ENCODE peak calls at places on chromosomes 2 and 18, in five cellular contexts. U, P, O, T and S are unnamed samples.

GRCh38 chr2:238635637-238636036 is 208.9 kb downstream of the ASB1 start:
- DNase-seq in U (no peak), P (no peak), O (no peak), T (no peak), S (no peak)

GRCh38 chr2:168211664-168212163 is 35.7 kb downstream of the STK39 start:
- DNase-seq in U (no peak), P (no peak), O (no peak), T (no peak), S (no peak)

GRCh38 chr2:174495365-174496012 is 8.7 kb upstream of the GPR155 start:
- DNase-seq in U (no peak), P (no peak), O (no peak), T (no peak), S (no peak)

GRCh38 chr2:129133692-129134641 is 815.3 kb upstream of the HS6ST1 start:
- DNase-seq in U (no peak), P (no peak), O (no peak), T (no peak), S (no peak)

GRCh38 chr2:30371772-30372373 is 75.2 kb upstream of the LCLAT1 start:
- DNase-seq in U (no peak), P (no peak), O (no peak), T (no peak), S (no peak)

GRCh38 chr18:63951302-63951705 is 2.2 kb downstream of the HMSD start:
- DNase-seq in U (no peak), P (no peak), O (no peak), T (no peak), S (no peak)

GRCh38 chr2:101238930-101239759 is 13.5 kb upstream of the CNOT11 start:
- DNase-seq in U (no peak), P (peak), O (no peak), T (peak), S (no peak)

GRCh38 chr2:238098854-238099708 is 1.1 kb upstream of the ESPNL start:
- DNase-seq in U (no peak), P (no peak), O (no peak), T (no peak), S (no peak)

GRCh38 chr2:192162392-192163042 is 32.2 kb downstream of the TMEFF2 start:
- DNase-seq in U (peak), P (peak), O (peak), T (peak), S (no peak)

GRCh38 chr2:151753540-151753939 is 19.3 kb upstream of the NEB start:
- DNase-seq in U (no peak), P (no peak), O (no peak), T (peak), S (no peak)

GRCh38 chr2:551621-552020 is 125.6 kb downstream of the TMEM18 start:
- DNase-seq in U (no peak), P (no peak), O (no peak), T (no peak), S (no peak)

GRCh38 chr2:79788952-79789612 is 276.2 kb downstream of the CTNNA2 start:
- DNase-seq in U (no peak), P (no peak), O (no peak), T (no peak), S (no peak)

GRCh38 chr2:10305715-10306114 is 3.0 kb downstream of the HPCAL1 start:
- DNase-seq in U (no peak), P (no peak), O (no peak), T (peak), S (no peak)

GRCh38 chr2:203549406-203549805 is 14.3 kb upstream of the RAPH1 start:
- DNase-seq in U (no peak), P (no peak), O (no peak), T (no peak), S (no peak)

GRCh38 chr2:106975641-106976040 is 89.7 kb upstream of the ST6GAL2 start:
- DNase-seq in U (no peak), P (no peak), O (no peak), T (no peak), S (no peak)

GRCh38 chr2:28172114-28172898 is 220.4 kb upstream of the FOSL2 start:
- DNase-seq in U (peak), P (no peak), O (peak), T (peak), S (peak)

GRCh38 chr2:227818569-227819397 is 5.1 kb downstream of the CCL20 start:
- DNase-seq in U (no peak), P (peak), O (peak), T (peak), S (no peak)

GRCh38 chr2:2890246-2890645 is 487.4 kb downstream of the EIPR1 start:
- DNase-seq in U (no peak), P (no peak), O (no peak), T (no peak), S (no peak)

GRCh38 chr18:46555724-46556123 is 101.3 kb downstream of the LOXHD1 start:
- DNase-seq in U (peak), P (peak), O (peak), T (peak), S (no peak)

GRCh38 chr2:175203621-175204496 is 22.3 kb upstream of the ATP5MC3 start:
- DNase-seq in U (peak), P (peak), O (peak), T (peak), S (no peak)

GRCh38 chr2:128601298-128602037 is 282.8 kb upstream of the HS6ST1 start:
- DNase-seq in U (no peak), P (no peak), O (no peak), T (no peak), S (no peak)

GRCh38 chr2:127054996-127055785 is 51.8 kb downstream of the BIN1 start:
- DNase-seq in U (no peak), P (no peak), O (no peak), T (no peak), S (no peak)

GRCh38 chr18:26468931-26469340 is 79.4 kb downstream of the KCTD1 start:
- DNase-seq in U (no peak), P (no peak), O (no peak), T (peak), S (no peak)

GRCh38 chr2:8653485-8653884 is 28.4 kb upstream of the ID2 start:
- DNase-seq in U (peak), P (no peak), O (no peak), T (peak), S (no peak)

GRCh38 chr18:48002933-48003365 is 72.5 kb upstream of the SMAD2 start:
- DNase-seq in U (no peak), P (peak), O (peak), T (no peak), S (peak)

GRCh38 chr2:201837824-201838340 is 31.5 kb downstream of the CDK15 start:
- DNase-seq in U (no peak), P (no peak), O (no peak), T (no peak), S (no peak)

GRCh38 chr18:80109676-80110078 is 615 bp downstream of the ADNP2 start:
- DNase-seq in U (peak), P (peak), O (peak), T (no peak), S (no peak)

GRCh38 chr2:232809349-232810124 is 33.2 kb upstream of the KCNJ13 start:
- DNase-seq in U (no peak), P (no peak), O (no peak), T (no peak), S (no peak)

GRCh38 chr2:191728710-191729597 is 51.0 kb downstream of the NABP1 start:
- DNase-seq in U (no peak), P (no peak), O (peak), T (no peak), S (no peak)

GRCh38 chr2:166156985-166157490 is 29.2 kb upstream of the SCN1A start:
- DNase-seq in U (no peak), P (no peak), O (no peak), T (peak), S (no peak)

GRCh38 chr2:142586693-142587432 is 290.6 kb upstream of the KYNU start:
- DNase-seq in U (no peak), P (no peak), O (no peak), T (peak), S (no peak)

DNA sequence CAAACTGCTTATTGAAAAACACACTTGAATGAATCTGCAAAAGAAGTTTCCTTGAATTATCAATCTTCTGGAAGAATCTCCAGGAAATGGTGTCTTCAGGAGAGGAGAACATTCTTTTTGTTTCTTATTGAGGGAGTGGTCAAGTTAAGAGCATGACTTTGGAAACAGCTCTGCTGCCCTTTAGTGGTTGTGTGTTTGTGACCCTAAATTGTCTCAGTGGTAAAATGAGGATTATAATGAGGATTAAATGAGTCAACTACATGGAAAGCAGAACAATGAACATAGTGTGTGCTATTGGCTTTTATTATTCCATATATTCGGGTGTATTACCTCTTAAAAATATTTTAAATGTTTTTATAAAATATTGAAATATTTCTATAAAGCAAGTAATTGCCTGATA is 44.8 kb upstream of the TANC1 start:
- DNase-seq in U (no peak), P (no peak), O (no peak), T (no peak), S (no peak)
- H3K27ac ChIP-seq in U (no peak), P (no peak), O (no peak), T (no peak), S (no peak)

DNA sequence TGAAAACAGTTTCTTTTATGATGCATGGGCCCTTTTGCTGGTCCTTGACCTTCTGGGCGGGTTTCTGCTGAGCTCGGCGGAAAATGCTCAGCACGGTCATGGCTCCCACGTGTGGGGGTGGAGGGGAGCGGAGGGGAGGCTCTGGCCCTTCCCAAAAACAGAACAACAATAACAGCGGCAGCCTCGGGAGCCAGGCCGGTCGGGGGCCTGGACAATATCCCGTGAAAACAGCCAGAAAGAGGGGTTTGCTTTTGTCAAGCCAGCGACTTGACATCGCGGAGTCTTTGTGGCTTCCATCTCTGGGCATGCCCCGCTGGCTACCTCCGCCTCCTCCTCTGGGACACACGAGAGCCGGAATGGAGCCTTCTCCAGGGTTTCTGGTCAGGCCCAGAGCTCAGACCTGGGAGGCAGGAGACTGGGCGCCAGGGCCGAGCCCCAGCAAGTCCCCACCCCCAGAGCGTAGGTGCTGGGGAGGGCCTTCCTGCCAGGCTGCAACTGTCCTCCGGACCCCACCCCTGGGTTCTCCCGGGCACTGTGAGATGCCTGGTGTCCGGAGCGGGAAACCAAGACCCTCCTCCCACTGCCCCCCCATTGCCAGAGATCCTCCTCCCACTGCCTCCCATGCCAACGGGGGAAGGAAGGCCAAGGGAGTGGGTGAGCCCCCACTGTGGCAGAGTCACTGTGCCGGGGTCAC is 35.9 kb upstream of the SNED1 start:
- DNase-seq in U (no peak), P (no peak), O (no peak), T (peak), S (no peak)
- H3K27ac ChIP-seq in U (no peak), P (no peak), O (peak), T (peak), S (no peak)

DNA sequence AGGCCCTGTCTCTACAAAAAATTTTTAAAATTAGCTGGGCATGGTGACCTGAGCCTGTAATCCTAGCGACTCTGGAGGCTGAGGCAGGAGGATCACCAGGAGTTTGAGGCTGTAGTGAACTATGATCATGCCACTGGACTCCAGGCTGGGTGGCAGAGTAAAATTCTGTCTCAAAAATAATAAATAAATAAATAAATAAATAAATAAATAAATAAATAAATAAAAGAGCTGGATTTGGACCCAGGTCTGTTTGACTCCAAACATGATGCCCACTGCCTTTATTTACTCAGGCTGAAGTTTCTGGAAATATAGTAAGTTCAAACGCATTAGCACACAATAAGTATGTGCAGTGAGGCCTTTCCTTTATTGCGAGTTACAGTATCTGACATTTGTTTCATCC is 75.0 kb downstream of the THNSL2 start:
- DNase-seq in U (no peak), P (no peak), O (no peak), T (no peak), S (no peak)
- H3K27ac ChIP-seq in U (no peak), P (no peak), O (no peak), T (no peak), S (no peak)

DNA sequence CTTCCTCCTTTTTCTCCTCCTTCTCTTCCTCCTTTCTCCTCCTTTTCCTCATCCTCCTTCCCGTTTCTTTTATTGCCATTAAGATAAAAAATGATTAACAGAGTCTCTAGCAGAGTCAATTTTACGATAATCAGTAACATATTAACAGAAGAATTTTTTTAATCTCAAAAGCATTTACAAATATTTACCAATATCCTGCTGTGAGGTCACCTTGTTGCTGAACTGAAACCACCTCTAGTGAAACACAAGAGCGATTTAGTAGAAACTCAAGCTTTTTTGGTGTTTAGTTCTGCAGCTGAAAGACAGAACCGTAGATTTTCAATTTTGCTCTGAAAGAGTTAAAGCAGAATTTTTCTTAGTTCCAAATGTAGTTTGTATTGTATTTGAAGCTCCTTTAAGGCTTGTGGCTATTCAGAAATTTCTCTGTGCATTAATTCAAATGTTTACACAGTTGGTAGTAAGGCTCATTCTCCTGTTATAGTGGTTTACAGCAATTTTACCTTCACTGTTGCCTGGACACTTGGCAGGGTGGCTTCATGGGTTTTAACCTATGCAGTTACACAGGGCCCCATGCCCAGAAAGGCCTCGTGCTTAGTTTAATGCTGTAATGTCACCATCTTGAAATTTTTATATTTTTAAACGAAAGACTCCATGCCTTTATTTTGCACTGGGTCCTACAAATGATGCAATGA is 1106.6 kb upstream of the FAM98A start:
- DNase-seq in U (no peak), P (no peak), O (no peak), T (no peak), S (no peak)
- H3K27ac ChIP-seq in U (no peak), P (no peak), O (no peak), T (no peak), S (no peak)

GRCh38 chr18:49207373-49207772 is 253.1 kb downstream of the DYM start:
- DNase-seq in U (no peak), P (no peak), O (peak), T (no peak), S (peak)

GRCh38 chr18:49201464-49201863 is 250.7 kb upstream of the SMAD7 start:
- DNase-seq in U (no peak), P (no peak), O (no peak), T (no peak), S (no peak)

GRCh38 chr18:49206717-49207116 is 253.7 kb downstream of the DYM start:
- DNase-seq in U (no peak), P (no peak), O (no peak), T (no peak), S (no peak)
- H3K27ac ChIP-seq in U (no peak), P (no peak), O (no peak), T (no peak), S (peak)

GRCh38 chr18:62643181-62643580 is 72.2 kb upstream of the PHLPP1 start:
- DNase-seq in U (no peak), P (no peak), O (no peak), T (no peak), S (no peak)
- H3K27ac ChIP-seq in U (no peak), P (no peak), O (no peak), T (no peak), S (no peak)